ENCODE peak calls at places on chromosomes 13 and 19, in six cellular contexts. R is stimulated activated CD4-positive, alpha-beta T cell treated with anti-CD3 and anti-CD28 coated beads, Interleukin-4, amount 100 ng/mL, for 1 hour; M is caudate nucleus; U is amniotic epithelial cell; J is activated gamma-delta T cell treated with Interleukin-2 at 50 U/mL for 16 hours; C is AG08396. W is an unnamed sample.

GRCh38 chr13:43316997-43317396 is 293.6 kb downstream of the DNAJC15 start:
- DNase-seq in M (no peak), J (no peak), C (peak), R (no peak), U (peak), W (no peak)

GRCh38 chr19:48627211-48627864 is 8.0 kb downstream of the SPHK2 start:
- DNase-seq in U (peak), R (no peak), J (peak), M (no peak), C (no peak), W (no peak)

GRCh38 chr19:6048808-6049405 is 61.4 kb downstream of the RFX2 start:
- DNase-seq in J (peak), C (peak), U (peak), M (peak), R (peak), W (no peak)

GRCh38 chr19:14497347-14497921 is 1.5 kb upstream of the GIPC1 start:
- DNase-seq in R (no peak), M (peak), J (no peak), C (no peak), U (peak), W (no peak)

GRCh38 chr13:94933230-94933751 is 220.9 kb upstream of the SOX21 start:
- DNase-seq in R (no peak), J (no peak), C (no peak), M (no peak), U (no peak), W (no peak)

GRCh38 chr13:44307844-44308243 is 65.8 kb upstream of the SERP2 start:
- DNase-seq in M (no peak), U (no peak), J (no peak), R (no peak), C (no peak), W (no peak)

GRCh38 chr13:87998081-87998480 is 326.9 kb downstream of the SLITRK5 start:
- DNase-seq in R (no peak), U (no peak), C (no peak), J (no peak), M (no peak), W (no peak)

GRCh38 chr19:17605761-17606745 is 50.6 kb downstream of the COLGALT1 start:
- DNase-seq in R (peak), U (peak), C (peak), J (peak), M (no peak), W (peak)

GRCh38 chr19:39405930-39406655 is 554 bp upstream of the ZFP36 start:
- DNase-seq in U (no peak), M (no peak), C (no peak), J (peak), R (peak), W (no peak)

W was measured in suprapubic skin.